ENCODE peak calls at places on chromosome 7, in four cellular contexts. G is stimulated activated CD8-positive, alpha-beta memory T cell treated with anti-CD3 and anti-CD28 coated beads, Interleukin-7, amount 100 ng/mL, for 24 hours; A is NCI-H1092; Q is GM04503. W is an unnamed sample.

GRCh38 chr7:30852360-30852709 is 59.3 kb upstream of the AQP1 start:
- DNase-seq in Q (no peak), G (no peak), A (no peak), W (no peak)

GRCh38 chr7:115995701-115996100 is 34.9 kb downstream of the TFEC start:
- DNase-seq in A (no peak), G (no peak), Q (no peak), W (no peak)

GRCh38 chr7:155456772-155457543 is 971 bp upstream of the EN2 start:
- DNase-seq in A (peak), G (no peak), Q (no peak), W (peak)

GRCh38 chr7:80622531-80622930 is 15.9 kb upstream of the CD36 start:
- DNase-seq in Q (no peak), A (no peak), G (no peak), W (no peak)

GRCh38 chr7:14332155-14332554 is 342.7 kb upstream of the ETV1 start:
- DNase-seq in Q (no peak), G (no peak), A (no peak), W (no peak)

GRCh38 chr7:78024591-78024990 is 226.0 kb downstream of the PHTF2 start:
- DNase-seq in G (no peak), A (no peak), Q (no peak), W (no peak)

GRCh38 chr7:71244023-71244422 is 112.1 kb downstream of the GALNT17 start:
- DNase-seq in G (no peak), Q (no peak), A (no peak), W (no peak)

GRCh38 chr7:37977243-37977642 is 56.8 kb downstream of the EPDR1 start:
- DNase-seq in Q (no peak), G (no peak), A (no peak), W (no peak)

GRCh38 chr7:42137941-42138340 is 99.1 kb downstream of the GLI3 start:
- DNase-seq in Q (no peak), A (no peak), G (no peak), W (no peak)

GRCh38 chr7:116621649-116622048 is 50.3 kb upstream of the MET start:
- DNase-seq in G (no peak), A (no peak), Q (no peak), W (no peak)

GRCh38 chr7:115851291-115851690 is 179.3 kb downstream of the TFEC start:
- DNase-seq in A (peak), G (no peak), Q (no peak), W (no peak)

W was measured in caudate nucleus.